ENCODE peak calls at places on chromosomes 7 and 10, in five cellular contexts. K is HT1080; W is stomach; P is fibroblast of the aortic adventitia; E is activated T-helper 1 cell treated with anti-CD3 and anti-CD28 coated beads, Interleukin-2, amount 50 U/mL, for 16 hours. S is an unnamed sample.

GRCh38 chr10:103682042-103682441 is 173.3 kb downstream of the SH3PXD2A start:
- DNase-seq in K (no peak), W (no peak), P (no peak), E (no peak), S (no peak)

GRCh38 chr7:14714161-14714728 is 188.3 kb downstream of the DGKB start:
- DNase-seq in K (no peak), W (no peak), P (no peak), E (no peak), S (no peak)

GRCh38 chr7:27871086-27871485 is 131.1 kb downstream of the TAX1BP1 start:
- DNase-seq in K (no peak), W (no peak), P (no peak), E (no peak), S (no peak)

GRCh38 chr10:21954690-21955089 is 48.8 kb downstream of the DNAJC1 start:
- DNase-seq in K (no peak), W (no peak), P (no peak), E (no peak), S (no peak)

GRCh38 chr10:21134645-21135395 is 237.7 kb upstream of the NEBL start:
- DNase-seq in K (peak; percentile 81), W (no peak), P (peak; percentile 44), E (no peak), S (no peak)

GRCh38 chr10:114917927-114918672 is 19.9 kb upstream of the TRUB1 start:
- DNase-seq in K (peak; percentile 73), W (no peak), P (no peak), E (no peak), S (no peak)

GRCh38 chr7:129053938-129054437 is 923 bp downstream of the TNPO3 start:
- DNase-seq in K (no peak), W (no peak), P (peak; percentile 43), E (no peak), S (no peak)

GRCh38 chr7:138979988-138980574 is 1.1 kb downstream of the KIAA1549 start:
- DNase-seq in K (no peak), W (no peak), P (peak; percentile 26), E (no peak), S (no peak)

GRCh38 chr10:75099952-75100763 is 11.3 kb upstream of the SAMD8 start:
- DNase-seq in K (peak; percentile 61), W (peak; percentile 87), P (peak; percentile 65), E (peak; percentile 73), S (peak; percentile 91)

GRCh38 chr7:87564290-87564963 is 36.3 kb downstream of the ABCB1 start:
- DNase-seq in K (peak; percentile 45), W (peak; percentile 26), P (no peak), E (no peak), S (no peak)

GRCh38 chr10:28137907-28138880 is 139.3 kb upstream of the ODAD2 start:
- DNase-seq in K (peak; percentile 30), W (no peak), P (no peak), E (no peak), S (no peak)

GRCh38 chr7:51045319-51046102 is 262.8 kb upstream of the GRB10 start:
- DNase-seq in K (peak; percentile 86), W (no peak), P (peak; percentile 63), E (no peak), S (no peak)

GRCh38 chr10:54703086-54703485 is 97.9 kb downstream of the PCDH15 start:
- DNase-seq in K (peak; percentile 92), W (no peak), P (no peak), E (no peak), S (no peak)

GRCh38 chr10:101319241-101319915 is 34.6 kb upstream of the BTRC start:
- DNase-seq in K (no peak), W (no peak), P (no peak), E (no peak), S (no peak)

GRCh38 chr7:44515595-44516268 is 25.3 kb upstream of the NUDCD3 start:
- DNase-seq in K (peak; percentile 17), W (no peak), P (no peak), E (no peak), S (no peak)

GRCh38 chr10:62696798-62697197 is 107.7 kb upstream of the ADO start:
- DNase-seq in K (no peak), W (no peak), P (no peak), E (no peak), S (no peak)

GRCh38 chr7:155951554-155952158 is 139.4 kb upstream of the SHH start:
- DNase-seq in K (peak; percentile 98), W (peak; percentile 90), P (peak; percentile 52), E (no peak), S (no peak)

GRCh38 chr7:73567701-73568685 is 10.4 kb downstream of the TBL2 start:
- DNase-seq in K (peak; percentile 23), W (no peak), P (no peak), E (no peak), S (no peak)

GRCh38 chr10:54800677-54801480 is at the start of gene PCDH15:
- DNase-seq in K (peak; percentile 10), W (no peak), P (no peak), E (no peak), S (no peak)

GRCh38 chr7:3092468-3092867 is 48.8 kb upstream of the CARD11 start:
- DNase-seq in K (peak; percentile 75), W (no peak), P (no peak), E (peak; percentile 43), S (no peak)

GRCh38 chr10:29608062-29608461 is 26.7 kb downstream of the SVIL start:
- DNase-seq in K (no peak), W (peak; percentile 21), P (no peak), E (no peak), S (peak; percentile 81)

GRCh38 chr7:46485481-46486065 is 564.5 kb upstream of the IGFBP3 start:
- DNase-seq in K (peak; percentile 83), W (no peak), P (peak; percentile 83), E (no peak), S (no peak)

GRCh38 chr10:78436223-78436575 is 402.5 kb downstream of the RPS24 start:
- DNase-seq in K (no peak), W (no peak), P (no peak), E (no peak), S (no peak)

GRCh38 chr7:128740996-128741395 is 1.8 kb downstream of the CALU start:
- DNase-seq in K (no peak), W (no peak), P (peak; percentile 66), E (no peak), S (no peak)

GRCh38 chr7:100007887-100008286 is 7.5 kb upstream of the ZKSCAN1 start:
- DNase-seq in K (no peak), W (no peak), P (no peak), E (no peak), S (no peak)

S was measured in cardiac septum.